ENCODE peak calls at places on chromosomes 3 and 15, in ten cellular contexts. One of them, this sample, is unnamed.

GRCh38 chr3:50138266-50139230 is 16.6 kb upstream of the SEMA3F start:
- DNase-seq in GM12878: no peak
- DNase-seq in GM23338: peak; percentile 84
- DNase-seq in K562: no peak
- DNase-seq in sigmoid colon: no peak
- DNase-seq in HL-60: no peak
- DNase-seq in breast epithelium: no peak
- DNase-seq in esophagus muscularis mucosa: no peak
- DNase-seq in HepG2: no peak
- DNase-seq in Panc1: no peak
- DNase-seq in this sample: no peak

GRCh38 chr3:49276475-49277356 is at the start of gene C3orf62:
- DNase-seq in GM12878: peak; percentile 37
- DNase-seq in GM23338: peak; percentile 94
- DNase-seq in K562: no peak
- DNase-seq in sigmoid colon: peak; percentile 96
- DNase-seq in HL-60: no peak
- DNase-seq in breast epithelium: peak; percentile 84
- DNase-seq in esophagus muscularis mucosa: peak; percentile 96
- DNase-seq in HepG2: no peak
- DNase-seq in Panc1: no peak
- DNase-seq in this sample: peak; percentile 96

GRCh38 chr3:154616298-154616697 is 186.3 kb upstream of the GPR149 start:
- DNase-seq in GM12878: no peak
- DNase-seq in GM23338: peak; percentile 63
- DNase-seq in K562: no peak
- DNase-seq in sigmoid colon: no peak
- DNase-seq in HL-60: no peak
- DNase-seq in breast epithelium: no peak
- DNase-seq in esophagus muscularis mucosa: no peak
- DNase-seq in HepG2: no peak
- DNase-seq in Panc1: no peak
- DNase-seq in this sample: peak; percentile 44

GRCh38 chr3:4449043-4449803 is 17.8 kb downstream of the SUMF1 start:
- DNase-seq in GM12878: no peak
- DNase-seq in GM23338: no peak
- DNase-seq in K562: no peak
- DNase-seq in sigmoid colon: no peak
- DNase-seq in HL-60: no peak
- DNase-seq in breast epithelium: no peak
- DNase-seq in esophagus muscularis mucosa: no peak
- DNase-seq in HepG2: no peak
- DNase-seq in Panc1: no peak
- DNase-seq in this sample: no peak

GRCh38 chr3:38133557-38134405 is 3.1 kb downstream of the ACAA1 start:
- DNase-seq in GM12878: no peak
- DNase-seq in GM23338: no peak
- DNase-seq in K562: no peak
- DNase-seq in sigmoid colon: no peak
- DNase-seq in HL-60: no peak
- DNase-seq in breast epithelium: no peak
- DNase-seq in esophagus muscularis mucosa: no peak
- DNase-seq in HepG2: peak; percentile 99
- DNase-seq in Panc1: no peak
- DNase-seq in this sample: no peak

GRCh38 chr15:79233236-79233635 is 49.3 kb upstream of the ANKRD34C start:
- DNase-seq in GM12878: no peak
- DNase-seq in GM23338: no peak
- DNase-seq in K562: no peak
- DNase-seq in sigmoid colon: no peak
- DNase-seq in HL-60: no peak
- DNase-seq in breast epithelium: no peak
- DNase-seq in esophagus muscularis mucosa: no peak
- DNase-seq in HepG2: no peak
- DNase-seq in Panc1: no peak
- DNase-seq in this sample: no peak

GRCh38 chr3:16363636-16364035 is 98.6 kb downstream of the OXNAD1 start:
- DNase-seq in GM12878: no peak
- DNase-seq in GM23338: no peak
- DNase-seq in K562: no peak
- DNase-seq in sigmoid colon: no peak
- DNase-seq in HL-60: no peak
- DNase-seq in breast epithelium: no peak
- DNase-seq in esophagus muscularis mucosa: no peak
- DNase-seq in HepG2: no peak
- DNase-seq in Panc1: no peak
- DNase-seq in this sample: no peak

GRCh38 chr3:63908081-63908736 is 4.0 kb downstream of the SCAANT1 start:
- DNase-seq in GM12878: no peak
- DNase-seq in GM23338: peak; percentile 33
- DNase-seq in K562: no peak
- DNase-seq in sigmoid colon: no peak
- DNase-seq in HL-60: no peak
- DNase-seq in breast epithelium: no peak
- DNase-seq in esophagus muscularis mucosa: no peak
- DNase-seq in HepG2: peak; percentile 10
- DNase-seq in Panc1: no peak
- DNase-seq in this sample: no peak

GRCh38 chr3:189334064-189334920 is 162.5 kb downstream of the TPRG1 start:
- DNase-seq in GM12878: no peak
- DNase-seq in GM23338: no peak
- DNase-seq in K562: no peak
- DNase-seq in sigmoid colon: no peak
- DNase-seq in HL-60: no peak
- DNase-seq in breast epithelium: no peak
- DNase-seq in esophagus muscularis mucosa: no peak
- DNase-seq in HepG2: no peak
- DNase-seq in Panc1: no peak
- DNase-seq in this sample: no peak

GRCh38 chr3:50675179-50676030 is 678 bp downstream of the DOCK3 start:
- DNase-seq in GM12878: no peak
- DNase-seq in GM23338: peak; percentile 80
- DNase-seq in K562: peak; percentile 32
- DNase-seq in sigmoid colon: peak; percentile 72
- DNase-seq in HL-60: no peak
- DNase-seq in breast epithelium: no peak
- DNase-seq in esophagus muscularis mucosa: peak; percentile 31
- DNase-seq in HepG2: no peak
- DNase-seq in Panc1: no peak
- DNase-seq in this sample: peak; percentile 81

GRCh38 chr15:80977627-80978036 is 12.0 kb downstream of the MESD start:
- DNase-seq in GM12878: no peak
- DNase-seq in GM23338: peak; percentile 90
- DNase-seq in K562: peak; percentile 79
- DNase-seq in sigmoid colon: peak; percentile 72
- DNase-seq in HL-60: peak; percentile 38
- DNase-seq in breast epithelium: no peak
- DNase-seq in esophagus muscularis mucosa: no peak
- DNase-seq in HepG2: peak; percentile 35
- DNase-seq in Panc1: no peak
- DNase-seq in this sample: no peak

GRCh38 chr15:44735482-44736260 is 657 bp upstream of the TRIM69 start:
- DNase-seq in GM12878: no peak
- DNase-seq in GM23338: peak; percentile 12
- DNase-seq in K562: peak; percentile 16
- DNase-seq in sigmoid colon: peak; percentile 69
- DNase-seq in HL-60: no peak
- DNase-seq in breast epithelium: no peak
- DNase-seq in esophagus muscularis mucosa: no peak
- DNase-seq in HepG2: no peak
- DNase-seq in Panc1: no peak
- DNase-seq in this sample: no peak

GRCh38 chr15:63035253-63035652 is 7.3 kb upstream of the TPM1 start:
- DNase-seq in GM12878: no peak
- DNase-seq in GM23338: no peak
- DNase-seq in K562: no peak
- DNase-seq in sigmoid colon: no peak
- DNase-seq in HL-60: no peak
- DNase-seq in breast epithelium: no peak
- DNase-seq in esophagus muscularis mucosa: no peak
- DNase-seq in HepG2: no peak
- DNase-seq in Panc1: no peak
- DNase-seq in this sample: no peak

GRCh38 chr15:42733027-42733426 is 3.9 kb downstream of the CDAN1 start:
- DNase-seq in GM12878: no peak
- DNase-seq in GM23338: no peak
- DNase-seq in K562: no peak
- DNase-seq in sigmoid colon: peak; percentile 42
- DNase-seq in HL-60: no peak
- DNase-seq in breast epithelium: no peak
- DNase-seq in esophagus muscularis mucosa: no peak
- DNase-seq in HepG2: no peak
- DNase-seq in Panc1: no peak
- DNase-seq in this sample: no peak
- H3K27ac ChIP-seq in GM12878: no peak overlapping the region
- H3K27ac ChIP-seq in GM23338: no peak overlapping the region
- H3K27ac ChIP-seq in K562: no peak overlapping the region
- H3K27ac ChIP-seq in sigmoid colon: no peak overlapping the region
- H3K27ac ChIP-seq in HL-60: no peak overlapping the region
- H3K27ac ChIP-seq in breast epithelium: no peak overlapping the region
- H3K27ac ChIP-seq in esophagus muscularis mucosa: no peak overlapping the region
- H3K27ac ChIP-seq in HepG2: no peak overlapping the region
- H3K27ac ChIP-seq in Panc1: no peak overlapping the region
- H3K27ac ChIP-seq in this sample: no peak overlapping the region

DNA sequence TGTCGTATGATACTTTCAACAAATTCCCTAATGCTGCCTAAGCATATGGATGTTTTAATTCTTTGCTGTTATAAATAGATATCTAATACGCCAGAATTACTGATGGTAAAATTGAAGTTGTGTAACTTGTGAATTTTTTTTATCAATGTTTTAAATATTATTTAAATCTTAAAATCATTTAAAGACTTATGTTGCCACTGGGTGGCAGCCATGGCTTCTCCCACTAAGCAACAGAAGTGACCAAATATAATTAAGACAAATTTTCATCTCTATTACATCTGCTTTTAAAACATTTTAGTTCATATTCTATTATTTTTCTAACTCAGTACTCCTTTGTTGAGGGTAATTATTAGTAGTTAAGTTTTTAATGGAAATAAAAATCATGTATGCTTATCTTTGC is 8.1 kb upstream of the IL20RB start:
- DNase-seq in GM12878: no peak
- DNase-seq in GM23338: no peak
- DNase-seq in K562: no peak
- DNase-seq in sigmoid colon: no peak
- DNase-seq in HL-60: no peak
- DNase-seq in breast epithelium: no peak
- DNase-seq in esophagus muscularis mucosa: no peak
- DNase-seq in HepG2: no peak
- DNase-seq in Panc1: no peak
- DNase-seq in this sample: no peak
- TF ChIP-seq POLR2AphosphoS5 in GM12878: no peak
- TF ChIP-seq POLR2AphosphoS5 in GM23338: no peak
- TF ChIP-seq POLR2AphosphoS5 in K562: no peak
- TF ChIP-seq POLR2AphosphoS5 in sigmoid colon: no peak
- TF ChIP-seq POLR2AphosphoS5 in HL-60: no peak
- TF ChIP-seq POLR2AphosphoS5 in breast epithelium: no peak
- TF ChIP-seq POLR2AphosphoS5 in esophagus muscularis mucosa: no peak
- TF ChIP-seq POLR2AphosphoS5 in HepG2: no peak
- TF ChIP-seq POLR2AphosphoS5 in Panc1: no peak
- TF ChIP-seq POLR2AphosphoS5 in this sample: no peak

DNA sequence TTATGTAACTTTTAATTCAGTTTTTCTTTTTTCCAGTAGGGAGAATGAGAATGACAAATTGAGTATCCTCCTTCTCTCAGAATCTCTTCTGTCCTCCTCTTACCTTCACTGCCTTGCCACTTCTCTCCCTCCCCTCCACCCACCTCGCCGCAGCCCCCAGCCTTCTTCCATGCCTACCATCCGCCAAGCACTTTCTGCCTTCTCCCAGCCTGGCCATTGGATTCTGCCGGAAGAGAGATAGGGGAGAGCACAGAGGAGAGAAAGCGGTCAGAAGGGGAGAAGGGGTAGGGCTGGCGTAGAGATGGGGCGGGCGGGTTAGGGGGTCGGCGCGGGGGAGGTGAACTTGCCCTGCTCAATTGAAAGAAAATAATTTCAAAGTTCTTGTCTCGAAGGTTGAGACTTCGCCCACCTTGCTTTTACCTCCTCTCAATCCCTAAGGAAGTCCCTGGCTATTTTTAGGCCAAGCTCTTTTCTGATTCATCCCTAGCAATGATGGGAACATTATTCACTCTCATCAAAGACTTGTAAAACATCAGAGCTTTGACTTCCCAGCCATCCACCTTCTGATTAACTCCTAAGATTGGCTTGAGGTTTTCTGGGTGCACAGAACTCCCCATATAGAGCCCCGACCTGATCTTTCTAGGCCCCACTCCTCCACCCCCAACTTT is 802 bp downstream of the C3orf52 start:
- DNase-seq in GM12878: no peak
- DNase-seq in GM23338: peak; percentile 19
- DNase-seq in K562: peak; percentile 8
- DNase-seq in sigmoid colon: no peak
- DNase-seq in HL-60: no peak
- DNase-seq in breast epithelium: no peak
- DNase-seq in esophagus muscularis mucosa: no peak
- DNase-seq in HepG2: no peak
- DNase-seq in Panc1: no peak
- DNase-seq in this sample: no peak
- H3K27ac ChIP-seq in GM12878: no peak overlapping the region
- H3K27ac ChIP-seq in GM23338: peak overlapping the region; percentile 85
- H3K27ac ChIP-seq in K562: peak overlapping the region; percentile 65
- H3K27ac ChIP-seq in sigmoid colon: peak overlapping the region; percentile 54
- H3K27ac ChIP-seq in HL-60: no peak overlapping the region
- H3K27ac ChIP-seq in breast epithelium: peak overlapping the region; percentile 14
- H3K27ac ChIP-seq in esophagus muscularis mucosa: peak overlapping the region; percentile 42
- H3K27ac ChIP-seq in HepG2: no peak overlapping the region
- H3K27ac ChIP-seq in Panc1: peak overlapping the region; percentile 88
- H3K27ac ChIP-seq in this sample: no peak overlapping the region

GRCh38 chr3:43361077-43361476 is 74.7 kb downstream of the SNRK start:
- DNase-seq in GM12878: no peak
- DNase-seq in GM23338: peak; percentile 36
- DNase-seq in K562: no peak
- DNase-seq in sigmoid colon: no peak
- DNase-seq in HL-60: no peak
- DNase-seq in breast epithelium: no peak
- DNase-seq in esophagus muscularis mucosa: peak; percentile 80
- DNase-seq in HepG2: no peak
- DNase-seq in Panc1: no peak
- DNase-seq in this sample: no peak

GRCh38 chr3:43363621-43364266 is 77.4 kb downstream of the SNRK start:
- DNase-seq in GM12878: no peak
- DNase-seq in GM23338: no peak
- DNase-seq in K562: no peak
- DNase-seq in sigmoid colon: peak; percentile 84
- DNase-seq in HL-60: no peak
- DNase-seq in breast epithelium: no peak
- DNase-seq in esophagus muscularis mucosa: peak; percentile 92
- DNase-seq in HepG2: no peak
- DNase-seq in Panc1: no peak
- DNase-seq in this sample: no peak

GRCh38 chr3:43364494-43364893 is 78.2 kb downstream of the SNRK start:
- DNase-seq in GM12878: no peak
- DNase-seq in GM23338: no peak
- DNase-seq in K562: no peak
- DNase-seq in sigmoid colon: no peak
- DNase-seq in HL-60: no peak
- DNase-seq in breast epithelium: no peak
- DNase-seq in esophagus muscularis mucosa: peak; percentile 75
- DNase-seq in HepG2: no peak
- DNase-seq in Panc1: no peak
- DNase-seq in this sample: no peak

GRCh38 chr3:43362961-43363360 is 76.6 kb downstream of the SNRK start:
- DNase-seq in GM12878: no peak
- DNase-seq in GM23338: no peak
- DNase-seq in K562: no peak
- DNase-seq in sigmoid colon: no peak
- DNase-seq in HL-60: no peak
- DNase-seq in breast epithelium: no peak
- DNase-seq in esophagus muscularis mucosa: peak; percentile 89
- DNase-seq in HepG2: no peak
- DNase-seq in Panc1: no peak
- DNase-seq in this sample: no peak

GRCh38 chr3:43362183-43362582 is 75.8 kb downstream of the SNRK start:
- DNase-seq in GM12878: no peak
- DNase-seq in GM23338: no peak
- DNase-seq in K562: no peak
- DNase-seq in sigmoid colon: no peak
- DNase-seq in HL-60: no peak
- DNase-seq in breast epithelium: no peak
- DNase-seq in esophagus muscularis mucosa: peak; percentile 86
- DNase-seq in HepG2: no peak
- DNase-seq in Panc1: no peak
- DNase-seq in this sample: no peak
- TF ChIP-seq POLR2AphosphoS5 in GM12878: no peak
- TF ChIP-seq POLR2AphosphoS5 in GM23338: no peak
- TF ChIP-seq POLR2AphosphoS5 in K562: no peak
- TF ChIP-seq POLR2AphosphoS5 in sigmoid colon: no peak
- TF ChIP-seq POLR2AphosphoS5 in HL-60: no peak
- TF ChIP-seq POLR2AphosphoS5 in breast epithelium: no peak
- TF ChIP-seq POLR2AphosphoS5 in esophagus muscularis mucosa: no peak
- TF ChIP-seq POLR2AphosphoS5 in HepG2: no peak
- TF ChIP-seq POLR2AphosphoS5 in Panc1: no peak
- TF ChIP-seq POLR2AphosphoS5 in this sample: no peak